ENCODE peak calls at places on chromosomes 5 and 9, in nine cellular contexts. K, B, V, X, S, D, I, Q and L are unnamed samples.

GRCh38 chr9:20304001-20304400 is 318.3 kb downstream of the MLLT3 start:
- DNase-seq in X (no peak), V (no peak), I (no peak), Q (no peak), K (no peak), B (no peak), S (no peak), D (no peak), L (no peak)

GRCh38 chr5:79878721-79879336 is 112.2 kb downstream of the MTX3 start:
- DNase-seq in D (peak), I (peak), V (no peak), Q (no peak), B (peak), K (no peak), X (no peak), S (no peak), L (peak)

GRCh38 chr9:69036799-69037198 is 1.2 kb downstream of the FXN start:
- DNase-seq in I (no peak), B (no peak), Q (no peak), D (no peak), K (no peak), V (no peak), X (no peak), S (no peak), L (no peak)

GRCh38 chr9:135494791-135495559 is 5.5 kb upstream of the MRPS2 start:
- DNase-seq in D (no peak), S (no peak), B (no peak), X (no peak), V (no peak), Q (no peak), K (no peak), I (no peak), L (no peak)

GRCh38 chr5:110018509-110018908 is 328.8 kb downstream of the MAN2A1 start:
- DNase-seq in D (no peak), Q (no peak), X (no peak), V (no peak), I (no peak), B (no peak), K (no peak), S (no peak), L (no peak)

GRCh38 chr9:136558373-136558772 is 12.5 kb upstream of the NOTCH1 start:
- DNase-seq in X (no peak), V (peak), S (no peak), Q (no peak), D (no peak), B (no peak), I (no peak), K (no peak), L (no peak)

GRCh38 chr9:137307255-137308101 is 5.4 kb upstream of the NRARP start:
- DNase-seq in Q (no peak), X (no peak), B (no peak), I (no peak), S (no peak), D (no peak), V (no peak), K (peak), L (no peak)

GRCh38 chr9:136297016-136297691 is 6.7 kb downstream of the CCDC187 start:
- DNase-seq in I (no peak), B (no peak), S (no peak), V (peak), K (no peak), Q (no peak), X (no peak), D (no peak), L (no peak)

GRCh38 chr9:112120046-112120373 is 55.1 kb downstream of the SUSD1 start:
- DNase-seq in Q (no peak), S (no peak), X (no peak), D (no peak), K (no peak), I (no peak), V (no peak), B (no peak), L (no peak)

GRCh38 chr5:119322312-119322947 is 33.4 kb upstream of the TNFAIP8 start:
- DNase-seq in B (peak), S (no peak), V (no peak), I (no peak), K (no peak), Q (no peak), D (no peak), X (no peak), L (no peak)

GRCh38 chr5:140295414-140295813 is 7.5 kb downstream of the PFDN1 start:
- DNase-seq in D (no peak), B (peak), X (no peak), K (no peak), S (no peak), I (peak), Q (peak), V (no peak), L (peak)

GRCh38 chr5:172777381-172778222 is 6.6 kb upstream of the DUSP1 start:
- DNase-seq in V (peak), Q (peak), X (peak), B (peak), S (no peak), D (peak), I (peak), K (peak), L (peak)

GRCh38 chr9:132947751-132948150 is 3.3 kb upstream of the TSC1 start:
- DNase-seq in K (no peak), D (no peak), S (no peak), Q (no peak), X (no peak), I (no peak), V (no peak), B (no peak), L (no peak)

GRCh38 chr9:16031971-16032370 is 479.1 kb downstream of the CCDC171 start:
- DNase-seq in D (no peak), I (no peak), B (peak), S (no peak), X (no peak), V (no peak), Q (no peak), K (no peak), L (no peak)

GRCh38 chr5:134595458-134595838 is 37.2 kb downstream of the SAR1B start:
- DNase-seq in S (no peak), V (no peak), D (no peak), Q (no peak), I (no peak), K (no peak), B (no peak), X (no peak), L (no peak)